ENCODE peak calls at places on chromosome 1, in ten cellular contexts. N is AG08396; C is foreskin melanocyte; A is NCI-H345; L is activated CD4-positive, alpha-beta T cell treated with anti-CD3 and anti-CD28 coated beads for 48 hours; Z is HTR-8/SVneo; W is T-helper 2 cell; Q is uterus; P is ovary; S is B cell. E is an unnamed sample.

GRCh38 chr1:116382321-116382720 is 9.3 kb downstream of the ATP1A1 start:
- DNase-seq in P (no peak), W (no peak), Q (no peak), N (no peak), C (no peak), Z (no peak), S (no peak), L (no peak), A (no peak), E (no peak)

GRCh38 chr1:12031039-12031980 is 12.0 kb downstream of the MIIP start:
- DNase-seq in C (no peak), A (no peak), P (peak; percentile 66), L (peak; percentile 65), N (peak; percentile 70), Q (no peak), Z (peak; percentile 41), W (no peak), S (peak; percentile 63), E (no peak)

GRCh38 chr1:89844236-89844807 is 23.5 kb downstream of the LRRC8D start:
- DNase-seq in C (no peak), W (peak; percentile 26), Z (no peak), P (no peak), Q (no peak), S (peak; percentile 41), N (peak; percentile 48), L (peak; percentile 62), A (no peak), E (no peak)

GRCh38 chr1:25255711-25256577 is 8.7 kb upstream of the RSRP1 start:
- DNase-seq in A (no peak), L (no peak), S (no peak), P (no peak), N (no peak), W (no peak), Z (no peak), Q (no peak), C (no peak), E (no peak)

GRCh38 chr1:84582802-84583587 is 8.8 kb upstream of the CTBS start:
- DNase-seq in A (no peak), Z (no peak), W (no peak), L (no peak), C (peak; percentile 82), Q (no peak), P (no peak), S (no peak), N (no peak), E (no peak)

GRCh38 chr1:52629021-52629643 is 3.8 kb upstream of the SHISAL2A start:
- DNase-seq in P (no peak), S (no peak), Z (no peak), A (no peak), N (peak; percentile 27), L (no peak), Q (no peak), C (no peak), W (no peak), E (no peak)

GRCh38 chr1:51330331-51331201 is at the start of gene TTC39A:
- DNase-seq in L (no peak), A (peak; percentile 35), Z (no peak), W (no peak), N (peak; percentile 45), S (peak; percentile 71), C (no peak), P (no peak), Q (no peak), E (no peak)

GRCh38 chr1:156157506-156157905 is 4.1 kb downstream of the SEMA4A start:
- DNase-seq in Z (no peak), C (no peak), Q (no peak), N (no peak), P (no peak), A (no peak), S (no peak), L (no peak), W (no peak), E (no peak)

GRCh38 chr1:204513117-204513716 is 3.0 kb upstream of the MDM4 start:
- DNase-seq in P (no peak), W (no peak), A (no peak), N (no peak), L (peak; percentile 52), Z (no peak), Q (no peak), S (peak; percentile 28), C (no peak), E (no peak)